ENCODE peak calls at places on chromosomes 11 and 22, in five cellular contexts. G is H1, S is K562, X is HepG2, R is GM12878. U is an unnamed sample.

GRCh38 chr11:115682101-115682500 is 177.9 kb upstream of the CADM1 start:
- DNase-seq in G (no peak), S (no peak), X (no peak), R (no peak), U (no peak)

GRCh38 chr11:35909866-35910265 is 34.0 kb upstream of the LDLRAD3 start:
- DNase-seq in G (no peak), S (no peak), X (no peak), R (no peak), U (no peak)

GRCh38 chr22:32650553-32651345 is 150.8 kb upstream of the TIMP3 start:
- DNase-seq in G (no peak), S (peak), X (no peak), R (no peak), U (no peak)

GRCh38 chr11:102836290-102836875 is 7.0 kb downstream of the MMP3 start:
- DNase-seq in G (no peak), S (no peak), X (no peak), R (no peak), U (peak)

GRCh38 chr11:24574461-24574860 is 77.6 kb downstream of the LUZP2 start:
- DNase-seq in G (no peak), S (no peak), X (no peak), R (no peak), U (no peak)

GRCh38 chr11:36638586-36638985 is 40.5 kb upstream of the RAG2 start:
- DNase-seq in G (no peak), S (no peak), X (no peak), R (no peak), U (no peak)

GRCh38 chr11:77214557-77214956 is 86.5 kb downstream of the MYO7A start:
- DNase-seq in G (no peak), S (no peak), X (no peak), R (no peak), U (no peak)

GRCh38 chr11:92411431-92411830 is 186.8 kb downstream of the FAT3 start:
- DNase-seq in G (no peak), S (no peak), X (no peak), R (no peak), U (peak)

GRCh38 chr22:41249442-41249841 is 8.7 kb upstream of the CHADL start:
- DNase-seq in G (no peak), S (no peak), X (no peak), R (no peak), U (no peak)

GRCh38 chr22:47192651-47193437 is 430.4 kb downstream of the TBC1D22A start:
- DNase-seq in G (no peak), S (peak), X (no peak), R (no peak), U (no peak)

GRCh38 chr22:44292007-44292370 is 20.8 kb downstream of the SHISAL1 start:
- DNase-seq in G (no peak), S (no peak), X (no peak), R (no peak), U (peak)

GRCh38 chr11:112042161-112042960 is 17.2 kb downstream of the DLAT start:
- DNase-seq in G (no peak), S (peak), X (no peak), R (no peak), U (no peak)

GRCh38 chr11:31262761-31263160 is 106.8 kb downstream of the DCDC1 start:
- DNase-seq in G (no peak), S (no peak), X (no peak), R (no peak), U (no peak)

GRCh38 chr11:79393362-79394043 is 47.3 kb downstream of the TENM4 start:
- DNase-seq in G (peak), S (no peak), X (no peak), R (no peak), U (peak)

GRCh38 chr22:33781396-33781795 is 138.9 kb downstream of the LARGE1 start:
- DNase-seq in G (no peak), S (no peak), X (no peak), R (no peak), U (no peak)

GRCh38 chr11:46410021-46410420 is 18.4 kb upstream of the CHRM4 start:
- DNase-seq in G (peak), S (no peak), X (no peak), R (no peak), U (peak)

GRCh38 chr11:68049509-68050370 is 10.9 kb downstream of the TCIRG1 start:
- DNase-seq in G (no peak), S (no peak), X (no peak), R (no peak), U (no peak)

GRCh38 chr11:95698939-95699562 is 90.5 kb downstream of the FAM76B start:
- DNase-seq in G (no peak), S (no peak), X (peak), R (no peak), U (no peak)

GRCh38 chr11:110147965-110148709 is 54.9 kb downstream of the ZC3H12C start:
- DNase-seq in G (no peak), S (no peak), X (no peak), R (no peak), U (no peak)

GRCh38 chr11:64759722-64760719 is at the start of gene PYGM:
- DNase-seq in G (peak), S (peak), X (no peak), R (no peak), U (peak)

GRCh38 chr22:19559324-19559811 is 35.2 kb upstream of the CLDN5 start:
- DNase-seq in G (no peak), S (peak), X (no peak), R (no peak), U (peak)

GRCh38 chr22:44116755-44117684 is 63.7 kb upstream of the PARVG start:
- DNase-seq in G (no peak), S (no peak), X (no peak), R (no peak), U (no peak)

GRCh38 chr11:10032991-10033390 is 261.0 kb downstream of the SBF2 start:
- DNase-seq in G (no peak), S (no peak), X (no peak), R (no peak), U (no peak)

GRCh38 chr22:45870011-45870410 is 107.0 kb downstream of the WNT7B start:
- DNase-seq in G (no peak), S (no peak), X (no peak), R (no peak), U (no peak)

GRCh38 chr22:48758905-48759875 is 1068.5 kb downstream of the BRD1 start:
- DNase-seq in G (no peak), S (no peak), X (no peak), R (no peak), U (no peak)

GRCh38 chr22:22593964-22594656 is 35.0 kb upstream of the PRAME start:
- DNase-seq in G (peak), S (peak), X (peak), R (no peak), U (peak)

GRCh38 chr11:100890779-100891178 is 203.7 kb downstream of the ARHGAP42 start:
- DNase-seq in G (no peak), S (no peak), X (no peak), R (no peak), U (no peak)

GRCh38 chr22:19549428-19549827 is 25.2 kb upstream of the CLDN5 start:
- DNase-seq in G (no peak), S (no peak), X (no peak), R (no peak), U (no peak)

GRCh38 chr11:64802370-64803162 is 448 bp downstream of the MAP4K2 start:
- DNase-seq in G (peak), S (peak), X (no peak), R (no peak), U (peak)

GRCh38 chr22:32723632-32724031 is 77.9 kb upstream of the TIMP3 start:
- DNase-seq in G (no peak), S (no peak), X (no peak), R (peak), U (no peak)

GRCh38 chr11:79236541-79236971 is 204.3 kb downstream of the TENM4 start:
- DNase-seq in G (no peak), S (no peak), X (no peak), R (no peak), U (no peak)

GRCh38 chr11:128420943-128421342 is 166.4 kb downstream of the ETS1 start:
- DNase-seq in G (no peak), S (no peak), X (no peak), R (no peak), U (no peak)

GRCh38 chr11:64577202-64577601 is 13.8 kb upstream of the SLC22A12 start:
- DNase-seq in G (no peak), S (no peak), X (no peak), R (no peak), U (no peak)

DNA sequence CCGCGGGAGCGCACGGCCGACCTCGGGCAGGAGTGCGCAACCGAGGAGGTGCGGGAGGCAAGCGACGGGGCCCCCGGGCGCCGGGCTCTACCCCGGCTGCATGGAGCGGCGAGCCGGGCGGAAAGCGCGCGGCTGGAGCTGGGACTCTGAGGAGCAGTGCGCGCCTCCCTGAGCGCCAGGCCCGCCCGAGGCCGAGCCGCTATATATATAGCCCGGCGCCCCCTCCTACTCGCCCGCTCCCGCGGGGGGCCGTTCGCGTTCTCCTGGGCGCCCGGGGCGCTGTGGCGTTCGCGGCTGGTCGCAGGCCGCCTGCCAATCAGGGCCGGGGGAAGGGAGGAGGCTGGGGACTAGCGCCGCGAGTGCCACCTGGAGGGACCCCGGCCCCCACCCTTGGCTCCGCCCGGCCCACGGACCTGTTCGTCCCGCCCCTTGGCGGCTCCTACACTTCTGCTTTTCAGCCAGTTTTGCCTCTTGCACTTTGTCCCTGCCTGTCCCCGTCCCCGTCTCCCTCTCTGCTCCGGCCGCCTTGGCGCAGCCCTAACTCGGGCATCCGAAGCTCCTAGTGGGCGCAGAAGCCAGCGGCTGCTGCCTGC is at the start of gene FGF4:
- DNase-seq in G (peak), S (no peak), X (no peak), R (no peak), U (peak)
- TF ChIP-seq EZH2 in G (peak), S (no peak), X (no peak), R (no peak), U (peak)

GRCh38 chr11:130897262-130898182 is 18.8 kb downstream of the SNX19 start:
- DNase-seq in G (no peak), S (no peak), X (no peak), R (no peak), U (no peak)
- TF ChIP-seq CREB1 in G (no peak), S (no peak), X (no peak), R (no peak), U (no peak)

DNA sequence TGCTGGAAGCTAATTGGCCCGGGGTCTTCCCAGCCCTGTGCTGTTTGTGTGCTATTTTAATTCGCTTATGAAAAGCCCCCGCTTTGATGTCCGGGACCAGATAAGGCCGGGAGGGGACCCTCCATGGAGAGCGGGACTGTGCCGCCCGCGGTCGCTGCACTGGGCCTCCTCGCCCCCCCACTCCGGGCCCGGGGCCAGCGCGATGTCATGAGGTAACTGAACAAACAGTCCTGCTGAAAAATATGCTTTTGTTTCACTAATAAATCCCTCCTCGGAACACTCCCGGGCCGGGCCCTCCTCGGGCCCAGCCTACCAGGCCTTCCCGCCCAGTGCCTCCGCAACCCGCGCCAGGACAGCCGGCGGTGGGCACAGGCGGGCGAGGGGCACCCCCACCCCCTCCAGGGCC is 78.3 kb downstream of the CDKN1C start:
- DNase-seq in G (no peak), S (no peak), X (peak), R (no peak), U (no peak)
- TF ChIP-seq EZH2 in G (no peak), S (no peak), X (peak), R (no peak), U (no peak)

GRCh38 chr11:32289701-32290100 is 145.6 kb downstream of the WT1 start:
- DNase-seq in G (no peak), S (no peak), X (no peak), R (no peak), U (no peak)

GRCh38 chr11:32290783-32291182 is 144.6 kb downstream of the WT1 start:
- DNase-seq in G (no peak), S (no peak), X (peak), R (no peak), U (no peak)

GRCh38 chr11:32288276-32288675 is 147.1 kb downstream of the WT1 start:
- DNase-seq in G (no peak), S (peak), X (no peak), R (no peak), U (peak)
- TF ChIP-seq CREB1 in G (no peak), S (no peak), X (no peak), R (no peak), U (no peak)

DNA sequence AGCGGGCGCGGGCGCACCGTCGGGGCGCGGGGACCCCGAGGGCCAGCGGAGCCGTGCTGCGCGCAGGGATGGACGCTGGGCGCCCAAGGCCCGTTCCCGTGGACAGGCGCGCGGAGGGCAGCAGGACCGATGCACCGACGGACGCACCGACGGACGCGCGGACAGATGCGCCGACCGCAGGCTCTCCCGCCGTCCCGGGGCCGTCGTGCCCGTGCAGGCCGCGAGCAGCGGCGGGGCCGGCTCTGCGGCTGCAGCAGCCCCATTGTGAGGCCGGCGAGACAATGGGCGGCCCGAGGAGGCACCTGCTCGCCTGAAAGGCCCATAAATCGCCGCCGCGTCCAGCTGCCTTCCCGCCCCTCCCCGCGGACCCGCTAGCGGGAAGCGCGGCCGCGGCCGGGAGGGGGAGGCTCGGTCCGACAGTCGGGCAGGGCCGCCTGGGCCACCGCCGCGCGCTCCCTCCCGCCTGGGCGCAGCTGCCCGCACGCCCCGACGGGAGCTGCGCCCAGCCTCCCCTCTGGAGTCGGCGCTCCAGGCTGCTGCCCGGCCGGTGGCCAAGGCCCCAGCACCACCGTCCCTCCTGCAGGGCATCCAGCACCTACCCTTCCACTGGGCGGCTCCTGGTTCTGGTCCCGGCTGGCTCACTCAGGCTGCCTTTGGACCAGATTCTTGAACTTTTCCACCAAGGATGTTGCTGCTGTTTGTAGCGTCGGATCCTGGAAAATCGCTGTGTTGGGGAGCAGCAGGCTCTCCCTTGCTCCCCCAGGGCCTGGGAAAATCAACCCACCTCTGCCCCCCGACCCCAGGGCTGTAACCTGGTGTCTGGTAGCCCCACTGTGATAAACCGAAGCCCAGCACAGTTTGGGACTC is 15.8 kb downstream of the CDKN1C start:
- DNase-seq in G (no peak), S (no peak), X (no peak), R (no peak), U (peak)
- TF ChIP-seq EZH2 in G (peak), S (no peak), X (no peak), R (no peak), U (peak)

GRCh38 chr11:124791626-124792341 is 8.4 kb downstream of the MSANTD2 start:
- DNase-seq in G (no peak), S (no peak), X (no peak), R (no peak), U (no peak)

GRCh38 chr11:124793466-124794278 is 6.5 kb downstream of the MSANTD2 start:
- DNase-seq in G (no peak), S (peak), X (peak), R (no peak), U (peak)

GRCh38 chr11:124784051-124784450 is 16.2 kb downstream of the MSANTD2 start:
- DNase-seq in G (no peak), S (no peak), X (no peak), R (no peak), U (no peak)

GRCh38 chr11:124783002-124783401 is 17.2 kb downstream of the MSANTD2 start:
- DNase-seq in G (no peak), S (no peak), X (no peak), R (no peak), U (no peak)

DNA sequence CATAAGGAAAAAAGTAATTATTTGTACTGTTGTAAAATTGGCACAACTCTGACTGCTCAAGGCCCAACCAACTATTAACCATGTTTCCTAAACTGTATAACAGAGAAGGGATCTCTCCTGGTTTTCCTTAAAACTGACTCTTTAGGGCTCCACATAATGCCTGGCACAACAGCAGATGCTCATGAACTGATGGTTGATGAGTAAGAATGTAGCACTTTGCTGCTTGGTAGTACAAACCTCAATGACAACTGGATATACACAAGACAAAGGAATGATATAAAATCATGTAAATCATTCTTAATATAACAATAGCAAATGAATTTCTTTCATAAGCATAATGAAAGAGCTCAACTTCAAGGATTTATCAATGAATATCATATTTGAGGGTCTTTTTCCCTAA is 11.7 kb downstream of the MSANTD2 start:
- DNase-seq in G (no peak), S (no peak), X (no peak), R (no peak), U (no peak)
- TF ChIP-seq CREB1 in G (no peak), S (no peak), X (no peak), R (no peak), U (no peak)

DNA sequence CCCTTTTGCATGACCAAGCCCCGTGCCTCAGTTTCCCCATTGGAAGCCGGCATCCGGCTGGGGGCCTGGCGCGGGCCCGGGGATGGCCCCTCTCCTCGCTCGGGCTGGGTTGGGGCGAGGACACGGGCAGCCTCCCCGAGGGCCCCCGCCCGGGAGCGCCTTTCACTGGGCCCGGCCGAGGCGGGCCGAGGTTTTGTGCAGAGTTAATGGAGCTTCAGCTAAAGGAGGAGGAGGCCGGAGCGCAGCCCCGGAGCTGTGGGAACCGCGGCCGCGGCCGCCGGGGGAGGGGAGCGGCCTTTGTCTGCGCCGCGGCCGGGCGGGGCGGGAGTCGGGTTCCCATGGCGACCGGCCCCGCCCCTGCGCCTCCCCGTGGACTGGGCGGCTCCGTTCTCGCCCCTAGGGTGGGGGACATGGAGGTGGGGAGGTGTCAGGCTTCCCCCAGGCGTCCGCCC is 1.4 kb upstream of the MAPK11 start:
- DNase-seq in G (peak), S (peak), X (peak), R (no peak), U (peak)
- TF ChIP-seq EZH2 in G (no peak), S (no peak), X (no peak), R (no peak), U (peak)

GRCh38 chr11:75779960-75780359 is 11.4 kb downstream of the DGAT2 start:
- DNase-seq in G (no peak), S (no peak), X (no peak), R (no peak), U (no peak)

GRCh38 chr11:75782540-75783263 is 14.1 kb downstream of the DGAT2 start:
- DNase-seq in G (no peak), S (no peak), X (peak), R (no peak), U (no peak)

GRCh38 chr11:75781296-75781695 is 12.7 kb downstream of the DGAT2 start:
- DNase-seq in G (no peak), S (no peak), X (no peak), R (no peak), U (no peak)

GRCh38 chr11:75781831-75782230 is 13.3 kb downstream of the DGAT2 start:
- DNase-seq in G (no peak), S (no peak), X (no peak), R (no peak), U (no peak)

GRCh38 chr11:75780888-75781287 is 12.3 kb downstream of the DGAT2 start:
- DNase-seq in G (no peak), S (no peak), X (no peak), R (no peak), U (no peak)
- TF ChIP-seq CREB1 in G (no peak), S (no peak), X (no peak), R (no peak), U (no peak)

U was measured in GM23338.